ENCODE peak calls at places on chromosome 21, in six cellular contexts. M is fibroblast of lung; A is GM12865; K is astrocyte of the spinal cord; N is AG09319; R is CD8-positive, alpha-beta T cell. U is an unnamed sample.

GRCh38 chr21:39047046-39047445 is 136.2 kb downstream of the PSMG1 start:
- DNase-seq in A (no peak), R (no peak), K (no peak), M (no peak), N (no peak), U (no peak)

GRCh38 chr21:19440792-19441494 is 1037.4 kb upstream of the TMPRSS15 start:
- DNase-seq in K (no peak), N (no peak), A (peak), R (no peak), M (no peak), U (no peak)

GRCh38 chr21:45560106-45561021 is 18.1 kb upstream of the SLC19A1 start:
- DNase-seq in N (no peak), A (no peak), M (no peak), K (no peak), R (peak), U (peak)

GRCh38 chr21:45972716-45973474 is 8.7 kb upstream of the COL6A1 start:
- DNase-seq in R (no peak), M (peak), N (peak), A (no peak), K (peak), U (no peak)

GRCh38 chr21:17775431-17776126 is 43.6 kb downstream of the C21orf91 start:
- DNase-seq in A (peak), R (peak), N (no peak), K (no peak), M (no peak), U (no peak)

GRCh38 chr21:45455321-45456013 is 50.5 kb downstream of the COL18A1 start:
- DNase-seq in M (peak), N (no peak), R (peak), K (peak), A (no peak), U (peak)

GRCh38 chr21:33801424-33802405 is 113.9 kb downstream of the ATP5PO start:
- DNase-seq in R (no peak), K (peak), A (peak), N (no peak), M (peak), U (no peak)

GRCh38 chr21:45330851-45331261 is 43.2 kb upstream of the POFUT2 start:
- DNase-seq in N (no peak), A (no peak), M (no peak), K (no peak), R (no peak), U (peak)

GRCh38 chr21:35597750-35598339 is 462.5 kb downstream of the SETD4 start:
- DNase-seq in R (no peak), K (no peak), N (no peak), M (no peak), A (no peak), U (no peak)

GRCh38 chr21:27812279-27812678 is 845.4 kb upstream of the ADAMTS5 start:
- DNase-seq in R (no peak), A (no peak), M (peak), K (no peak), N (no peak), U (no peak)

GRCh38 chr21:35840949-35841348 is 219.4 kb downstream of the SETD4 start:
- DNase-seq in R (no peak), K (no peak), A (no peak), N (no peak), M (no peak), U (no peak)

GRCh38 chr21:45613396-45613795 is 30.1 kb upstream of the PCBP3 start:
- DNase-seq in K (peak), N (no peak), M (no peak), R (no peak), A (no peak), U (peak)

GRCh38 chr21:34909492-34910292 is 139.4 kb downstream of the RUNX1 start:
- DNase-seq in N (no peak), M (peak), R (no peak), K (no peak), A (no peak), U (no peak)

GRCh38 chr21:27202301-27202700 is 235.4 kb upstream of the ADAMTS5 start:
- DNase-seq in M (no peak), R (no peak), A (no peak), K (no peak), N (no peak), U (no peak)

GRCh38 chr21:35070436-35070835 is 21.3 kb upstream of the RUNX1 start:
- DNase-seq in A (no peak), R (no peak), M (no peak), K (no peak), N (no peak), U (no peak)

GRCh38 chr21:28132713-28133112 is 860.0 kb downstream of the LTN1 start:
- DNase-seq in K (no peak), R (no peak), N (no peak), M (no peak), A (no peak), U (no peak)

GRCh38 chr21:38796426-38796825 is 9.3 kb upstream of the ETS2 start:
- DNase-seq in R (no peak), N (no peak), A (no peak), K (peak), M (peak), U (no peak)

GRCh38 chr21:9735421-9735961 is 785.9 kb upstream of the TPTE start:
- DNase-seq in N (no peak), R (no peak), K (no peak), A (no peak), M (no peak), U (peak)

GRCh38 chr21:14962217-14962616 is 102.6 kb downstream of the NRIP1 start:
- DNase-seq in M (no peak), N (no peak), R (no peak), A (no peak), K (no peak), U (no peak)

GRCh38 chr21:39137248-39138186 is 45.7 kb downstream of the PSMG1 start:
- DNase-seq in A (no peak), K (peak), M (peak), N (no peak), R (no peak), U (no peak)

GRCh38 chr21:19340954-19341353 is 937.4 kb upstream of the TMPRSS15 start:
- DNase-seq in A (no peak), K (no peak), R (no peak), N (no peak), M (no peak), U (no peak)

GRCh38 chr21:18204931-18205330 is 39.7 kb upstream of the CHODL start:
- DNase-seq in K (no peak), N (no peak), A (no peak), R (no peak), M (no peak), U (no peak)

GRCh38 chr21:20999567-21000169 is 1.5 kb downstream of the NCAM2 start:
- DNase-seq in N (no peak), R (no peak), A (peak), K (peak), M (peak), U (no peak)

GRCh38 chr21:33666153-33666552 is 23.9 kb downstream of the ITSN1 start:
- DNase-seq in K (no peak), N (no peak), A (no peak), R (no peak), M (peak), U (no peak)

GRCh38 chr21:33490991-33491372 is 534 bp downstream of the DNAJC28 start:
- DNase-seq in M (no peak), K (no peak), N (no peak), A (no peak), R (no peak), U (no peak)

GRCh38 chr21:33419538-33420123 is 16.4 kb downstream of the IFNGR2 start:
- DNase-seq in K (peak), A (no peak), M (peak), R (no peak), N (peak), U (no peak)

GRCh38 chr21:46459356-46460112 is 843 bp downstream of the DIP2A start:
- DNase-seq in K (peak), A (peak), N (no peak), R (peak), M (peak), U (no peak)

DNA sequence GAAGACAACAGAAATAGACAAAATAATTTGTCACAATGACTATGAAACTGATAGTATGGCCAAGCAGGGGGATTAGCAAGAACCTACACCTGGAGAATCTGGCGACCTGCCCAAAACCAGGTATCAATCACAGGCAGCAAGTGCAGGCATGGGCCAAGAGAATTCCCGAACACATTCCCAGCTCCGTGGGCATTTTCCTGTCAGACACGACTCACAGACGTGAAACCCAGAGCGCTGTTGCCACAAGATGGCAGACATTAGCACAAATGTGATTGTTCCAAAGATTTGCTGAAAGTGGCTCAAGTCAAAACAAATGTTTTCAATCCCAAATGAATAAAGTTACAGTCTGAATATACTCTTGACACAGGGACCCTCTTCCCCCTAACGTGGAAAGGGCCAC is 36.8 kb downstream of the HLCS start:
- DNase-seq in K (no peak), A (no peak), N (no peak), R (no peak), M (no peak), U (no peak)
- TF ChIP-seq CTCF in K (peak), A (no peak), N (no peak), R (no peak), M (peak), U (peak)

GRCh38 chr21:25313891-25314646 is 293.2 kb downstream of the MRPL39 start:
- DNase-seq in K (peak), N (peak), R (no peak), M (peak), A (peak), U (no peak)
- TF ChIP-seq CTCF in K (peak), N (peak), R (no peak), M (peak), A (peak), U (peak)

DNA sequence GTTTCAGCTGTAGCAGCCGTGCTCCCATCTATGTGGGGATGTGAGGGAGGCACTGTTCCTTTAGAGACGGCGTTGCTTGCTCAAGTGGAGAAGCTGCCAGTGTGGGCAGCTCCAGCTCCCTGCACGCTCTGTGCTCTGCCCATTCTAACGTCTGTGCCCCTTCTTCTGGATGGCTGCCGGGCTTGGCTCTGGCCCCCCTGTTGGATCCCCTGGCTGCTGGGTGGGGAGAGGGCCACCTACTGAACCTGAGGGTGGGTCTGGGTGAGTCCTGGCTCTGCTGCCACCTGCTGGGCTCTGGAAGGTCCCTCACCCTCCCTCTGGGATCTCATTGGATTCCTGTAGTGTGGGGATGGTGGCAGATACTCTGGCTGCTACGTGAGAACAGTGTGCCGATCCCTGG is 5.0 kb downstream of the PFKL start:
- DNase-seq in N (no peak), A (peak), M (peak), R (peak), K (peak), U (no peak)
- TF ChIP-seq CTCF in N (peak), A (peak), M (peak), R (peak), K (peak), U (peak)

GRCh38 chr21:42411197-42411869 is 7.6 kb downstream of the UBASH3A start:
- DNase-seq in N (no peak), K (no peak), R (peak), A (no peak), M (no peak), U (no peak)
- TF ChIP-seq CTCF in N (no peak), K (no peak), R (no peak), A (no peak), M (no peak), U (peak)

GRCh38 chr21:16454371-16454770 is 724.6 kb downstream of the USP25 start:
- DNase-seq in N (no peak), K (peak), M (peak), A (no peak), R (no peak), U (no peak)
- TF ChIP-seq CTCF in N (peak), K (peak), M (peak), A (no peak), R (no peak), U (peak)

DNA sequence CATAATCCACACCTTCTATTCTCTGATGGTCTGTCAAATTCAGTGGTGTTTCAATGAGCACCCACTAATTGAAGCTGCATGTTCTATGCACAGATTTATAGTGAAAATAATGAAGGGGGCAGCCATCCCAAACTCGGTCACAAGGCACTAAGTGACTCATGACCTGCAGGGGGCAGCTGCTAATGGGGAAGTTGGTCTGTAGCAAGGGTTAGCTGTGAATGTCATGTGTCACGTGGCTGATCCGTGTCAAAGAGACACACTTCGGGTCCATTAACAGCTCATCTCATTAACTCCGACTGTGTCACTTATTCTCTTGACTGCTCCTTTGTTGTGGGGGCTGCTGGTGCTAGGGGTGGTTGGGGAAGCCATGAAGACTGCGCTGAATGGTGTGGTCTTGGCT is 306.6 kb downstream of the PCP4 start:
- DNase-seq in M (no peak), R (no peak), N (no peak), A (no peak), K (no peak), U (no peak)
- TF ChIP-seq CTCF in M (no peak), R (no peak), N (no peak), A (no peak), K (no peak), U (no peak)

GRCh38 chr21:25639167-25639921 is at the start of gene JAM2:
- DNase-seq in M (peak), K (peak), R (peak), N (no peak), A (peak), U (no peak)
- TF ChIP-seq CTCF in M (peak), K (peak), R (no peak), N (peak), A (peak), U (peak)

U was measured in chondrocyte.